ENCODE peak calls at places on chromosomes 6 and 20, in seven cellular contexts. S, V, M, K, L, H and Z are unnamed samples.
A peak's percentile ranks its signal among the peaks of the same experiment; 100 is the strongest.

GRCh38 chr6:90044833-90045337 is 150.6 kb downstream of the GJA10 start:
- DNase-seq in H (no peak), K (no peak), L (no peak), V (no peak), S (peak; percentile 35), M (no peak), Z (peak; percentile 74)

GRCh38 chr6:24125980-24126379 is at the start of gene NRSN1:
- DNase-seq in L (peak; percentile 73), K (no peak), V (peak; percentile 71), S (no peak), H (peak; percentile 19), M (no peak), Z (no peak)

GRCh38 chr20:48718914-48719578 is 108.8 kb downstream of the PREX1 start:
- DNase-seq in H (no peak), S (no peak), V (no peak), M (no peak), L (no peak), K (no peak), Z (no peak)

GRCh38 chr6:106974337-106974998 is at the start of gene CD24:
- DNase-seq in K (peak; percentile 80), M (peak; percentile 86), V (no peak), S (no peak), H (no peak), L (peak; percentile 68), Z (no peak)

GRCh38 chr20:64105846-64106434 is 1.4 kb downstream of the NPBWR2 start:
- DNase-seq in V (peak; percentile 6), K (no peak), H (no peak), M (no peak), S (no peak), L (no peak), Z (no peak)

GRCh38 chr6:148564494-148564893 is 182.3 kb upstream of the UST start:
- DNase-seq in L (no peak), S (no peak), H (no peak), M (no peak), K (no peak), V (no peak), Z (no peak)

GRCh38 chr20:35615667-35616464 is at the start of gene SPAG4:
- DNase-seq in V (peak; percentile 95), S (no peak), H (peak; percentile 98), K (peak; percentile 100), M (peak; percentile 100), L (peak; percentile 99), Z (peak; percentile 76)

GRCh38 chr6:130906736-130907381 is 79.7 kb downstream of the SMLR1 start:
- DNase-seq in H (no peak), V (no peak), S (peak; percentile 49), M (no peak), L (no peak), K (no peak), Z (peak; percentile 79)

GRCh38 chr6:4925580-4925979 is 78.3 kb downstream of the RPP40 start:
- DNase-seq in M (no peak), H (peak; percentile 56), S (no peak), L (no peak), V (no peak), K (no peak), Z (no peak)

GRCh38 chr6:167789358-167789757 is 37.4 kb upstream of the AFDN start:
- DNase-seq in H (no peak), V (no peak), K (no peak), M (no peak), L (no peak), S (no peak), Z (no peak)

GRCh38 chr6:163324326-163324927 is 90.1 kb upstream of the QKI start:
- DNase-seq in K (no peak), S (no peak), M (no peak), V (no peak), L (no peak), H (no peak), Z (no peak)

GRCh38 chr6:49416195-49416594 is 46.9 kb downstream of the MMUT start:
- DNase-seq in L (no peak), S (no peak), M (no peak), H (no peak), K (no peak), V (no peak), Z (peak; percentile 14)

GRCh38 chr6:11008821-11009220 is 35.3 kb downstream of the ELOVL2 start:
- DNase-seq in S (peak; percentile 59), V (no peak), H (no peak), L (no peak), K (no peak), M (no peak), Z (peak; percentile 30)

GRCh38 chr20:19631410-19631809 is 126.6 kb upstream of the RIN2 start:
- DNase-seq in S (no peak), V (no peak), H (no peak), K (no peak), L (no peak), M (peak; percentile 81), Z (no peak)

GRCh38 chr6:92150560-92150959 is 1268.8 kb downstream of the EPHA7 start:
- DNase-seq in V (no peak), L (no peak), M (no peak), K (no peak), H (no peak), S (no peak), Z (no peak)

GRCh38 chr6:1917628-1918371 is 308.1 kb downstream of the FOXC1 start:
- DNase-seq in L (no peak), M (no peak), K (peak; percentile 91), V (peak; percentile 53), H (peak; percentile 53), S (no peak), Z (peak; percentile 85)

GRCh38 chr6:139133272-139133671 is 1.6 kb upstream of the HECA start:
- DNase-seq in S (no peak), K (no peak), L (no peak), H (no peak), V (no peak), M (no peak), Z (no peak)

GRCh38 chr6:162493917-162494316 is 233.6 kb downstream of the PRKN start:
- DNase-seq in H (no peak), M (no peak), L (no peak), S (no peak), K (no peak), V (no peak), Z (no peak)

GRCh38 chr6:124742971-124743370 is 219.3 kb upstream of the RNF217 start:
- DNase-seq in K (no peak), H (no peak), M (no peak), L (no peak), S (no peak), V (no peak), Z (peak; percentile 52)

GRCh38 chr6:35850209-35850608 is 45.1 kb downstream of the LHFPL5 start:
- DNase-seq in H (no peak), L (no peak), K (no peak), M (no peak), S (no peak), V (no peak), Z (no peak)

GRCh38 chr6:25311251-25311910 is 32.2 kb downstream of the CARMIL1 start:
- DNase-seq in V (no peak), M (no peak), K (no peak), H (no peak), L (no peak), S (peak; percentile 62), Z (peak; percentile 80)

GRCh38 chr6:89311853-89312531 is 3.1 kb downstream of the GABRR2 start:
- DNase-seq in M (peak; percentile 75), K (peak; percentile 31), L (peak; percentile 59), H (peak; percentile 38), S (no peak), V (peak; percentile 48), Z (peak; percentile 64)

GRCh38 chr20:12358655-12359009 is 440.9 kb downstream of the BTBD3 start:
- DNase-seq in V (no peak), M (no peak), K (no peak), H (no peak), L (no peak), S (no peak), Z (no peak)